ENCODE peak calls at places on chromosome 10, in eight cellular contexts. B, R, N, L, F, H, K and D are unnamed samples. For H3K36me3, the result is how much of the 10 kb centered on the place peaks cover.

GRCh38 chr10:5090551-5090950 is 3.7 kb upstream of the AKR1C3 start:
- DNase-seq in B (no peak), R (no peak), N (no peak), L (no peak), F (no peak), H (no peak), K (no peak), D (no peak)

GRCh38 chr10:44352316-44353127 is 32.4 kb downstream of the CXCL12 start:
- DNase-seq in B (no peak), R (no peak), N (no peak), L (no peak), F (peak), H (peak), K (peak), D (no peak)

GRCh38 chr10:104577171-104577570 is 63.9 kb upstream of the SORCS3 start:
- DNase-seq in B (no peak), R (no peak), N (no peak), L (no peak), F (no peak), H (no peak), K (no peak), D (no peak)

GRCh38 chr10:29859521-29860130 is 199.8 kb downstream of the JCAD start:
- DNase-seq in B (no peak), R (peak), N (no peak), L (no peak), F (no peak), H (no peak), K (peak), D (peak)

GRCh38 chr10:127976286-127976685 is 69.4 kb downstream of the PTPRE start:
- DNase-seq in B (no peak), R (no peak), N (no peak), L (no peak), F (no peak), H (no peak), K (no peak), D (no peak)

GRCh38 chr10:44498222-44498621 is 113.3 kb upstream of the CXCL12 start:
- DNase-seq in B (no peak), R (no peak), N (no peak), L (no peak), F (no peak), H (no peak), K (no peak), D (no peak)

GRCh38 chr10:90865400-90865799 is 6.4 kb upstream of the RPP30 start:
- DNase-seq in B (no peak), R (peak), N (no peak), L (no peak), F (no peak), H (no peak), K (peak), D (no peak)

GRCh38 chr10:59838390-59838789 is 68.0 kb downstream of the CCDC6 start:
- DNase-seq in B (no peak), R (no peak), N (no peak), L (no peak), F (no peak), H (no peak), K (no peak), D (no peak)

GRCh38 chr10:89147256-89147655 is 59.9 kb downstream of the CH25H start:
- DNase-seq in B (no peak), R (peak), N (no peak), L (no peak), F (no peak), H (no peak), K (peak), D (peak)

GRCh38 chr10:52212062-52212461 is 102.0 kb upstream of the DKK1 start:
- DNase-seq in B (peak), R (no peak), N (no peak), L (no peak), F (peak), H (peak), K (peak), D (no peak)

GRCh38 chr10:85921789-85922188 is 444.8 kb downstream of the GRID1 start:
- DNase-seq in B (no peak), R (no peak), N (no peak), L (no peak), F (no peak), H (no peak), K (no peak), D (no peak)

GRCh38 chr10:3467052-3467906 is 294.7 kb upstream of the PITRM1 start:
- DNase-seq in B (peak), R (peak), N (peak), L (peak), F (peak), H (peak), K (peak), D (peak)

GRCh38 chr10:11307004-11307403 is 289.3 kb downstream of the CELF2 start:
- DNase-seq in B (no peak), R (no peak), N (no peak), L (no peak), F (no peak), H (no peak), K (no peak), D (no peak)
- H3K36me3 ChIP-seq in B (under half), R (under half), N (under half), L (under half), F (under half), H (under half), K (under half), D (under half)

DNA sequence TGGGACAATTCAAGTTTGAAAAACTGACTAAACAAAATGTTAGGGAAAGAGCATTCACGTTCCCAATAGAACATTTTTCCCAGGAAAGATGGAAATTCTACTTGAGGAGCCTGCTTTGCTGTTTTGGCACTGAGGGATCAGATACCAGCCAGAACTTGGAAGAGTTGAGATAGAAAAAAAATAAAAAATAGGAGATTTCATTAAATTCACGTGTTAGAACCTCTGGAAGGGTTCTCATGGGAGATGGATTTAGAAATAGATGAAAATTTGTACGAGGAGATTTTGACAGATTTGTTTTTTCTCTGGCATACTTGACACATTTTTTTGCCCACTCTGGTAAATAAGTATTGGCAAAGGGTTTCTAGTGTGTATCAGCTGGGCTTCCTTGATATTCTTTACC is 63.7 kb downstream of the CELF2 start:
- DNase-seq in B (no peak), R (no peak), N (no peak), L (no peak), F (no peak), H (no peak), K (no peak), D (no peak)
- H3K4me3 ChIP-seq in B (no peak), R (no peak), N (no peak), L (no peak), F (no peak), H (no peak), K (no peak), D (no peak)

DNA sequence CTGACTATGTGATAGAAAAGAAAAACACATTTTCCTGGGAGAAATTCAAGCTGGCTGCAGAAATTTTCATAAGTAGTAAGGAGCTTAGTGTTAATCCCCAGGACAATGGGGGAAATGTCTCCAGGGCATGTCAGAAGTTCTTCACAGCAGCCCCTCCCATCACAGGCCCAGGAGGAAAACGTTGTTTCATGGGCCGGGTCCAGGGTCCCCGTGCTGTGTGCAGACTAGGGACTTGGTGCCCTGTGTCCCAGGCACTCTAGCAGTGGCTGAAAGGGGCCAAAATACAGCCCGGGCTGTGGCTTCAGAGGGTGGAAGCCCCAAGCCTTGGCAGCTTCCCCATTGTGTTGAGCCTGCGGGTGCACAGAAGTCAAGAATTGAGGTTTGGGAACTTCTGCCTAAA is 99.0 kb upstream of the ASAH2 start:
- DNase-seq in B (no peak), R (no peak), N (no peak), L (no peak), F (no peak), H (no peak), K (no peak), D (no peak)
- TF ChIP-seq CTCF in B (no peak), R (no peak), N (no peak), L (no peak), F (no peak), H (no peak), K (no peak), D (no peak)

GRCh38 chr10:124050021-124051015 is 43.1 kb downstream of the CHST15 start:
- DNase-seq in B (no peak), R (no peak), N (no peak), L (no peak), F (no peak), H (no peak), K (no peak), D (no peak)
- H3K36me3 ChIP-seq in B (under half), R (under half), N (under half), L (under half), F (under half), H (under half), K (under half), D (under half)

DNA sequence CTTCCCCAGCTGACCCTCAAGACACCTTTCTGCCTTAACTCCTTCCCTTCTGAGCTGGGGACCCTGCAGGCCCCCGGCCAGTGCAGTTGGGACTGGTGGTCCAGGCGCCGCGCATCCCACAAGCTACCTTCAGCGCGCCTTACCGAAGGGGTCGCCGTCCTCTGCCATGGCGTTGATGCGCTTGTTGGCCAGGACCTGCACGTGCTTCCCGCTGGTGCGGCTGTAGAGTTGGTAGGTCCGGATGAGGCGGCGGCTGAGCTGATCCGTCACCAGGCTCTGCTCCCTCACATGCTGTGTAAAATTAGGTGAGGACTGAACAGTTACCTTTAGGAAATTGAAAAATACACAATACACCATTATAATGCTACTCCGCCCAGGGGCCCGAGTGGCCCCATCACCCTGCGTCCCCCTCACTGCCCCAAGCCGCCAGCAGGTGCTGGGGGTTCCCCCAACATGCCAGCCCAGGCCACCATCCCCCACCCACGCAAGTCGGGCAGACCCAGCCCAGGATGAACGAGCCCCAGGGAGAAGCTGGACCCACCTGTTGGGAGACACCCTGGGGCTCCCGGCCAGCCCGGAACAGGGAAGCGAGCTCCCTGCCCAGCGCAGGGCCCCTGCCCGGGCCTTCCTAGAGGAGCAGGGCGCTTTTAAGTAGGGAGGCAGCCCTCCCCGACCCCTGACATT is 1.2 kb downstream of the FGF8 start:
- DNase-seq in B (no peak), R (no peak), N (no peak), L (no peak), F (no peak), H (no peak), K (no peak), D (no peak)
- H3K4me3 ChIP-seq in B (no peak), R (no peak), N (no peak), L (no peak), F (no peak), H (no peak), K (no peak), D (no peak)

GRCh38 chr10:19347592-19347991 is 299.0 kb downstream of the MALRD1 start:
- DNase-seq in B (no peak), R (peak), N (no peak), L (no peak), F (no peak), H (peak), K (no peak), D (no peak)
- TF ChIP-seq CTCF in B (peak), R (peak), N (no peak), L (no peak), F (no peak), H (no peak), K (peak), D (no peak)

GRCh38 chr10:103431902-103432301 is 20.3 kb downstream of the CALHM2 start:
- DNase-seq in B (no peak), R (no peak), N (no peak), L (no peak), F (no peak), H (no peak), K (peak), D (no peak)
- H3K36me3 ChIP-seq in B (under half), R (under half), N (half or more), L (under half), F (under half), H (under half), K (under half), D (under half)

GRCh38 chr10:79102056-79102874 is 33.5 kb downstream of the ZMIZ1 start:
- DNase-seq in B (no peak), R (peak), N (no peak), L (no peak), F (peak), H (peak), K (peak), D (no peak)
- H3K4me3 ChIP-seq in B (no peak), R (no peak), N (no peak), L (peak), F (no peak), H (no peak), K (no peak), D (no peak)

GRCh38 chr10:131312261-131312801 is 810 bp upstream of the TCERG1L start:
- DNase-seq in B (no peak), R (no peak), N (no peak), L (no peak), F (no peak), H (no peak), K (no peak), D (no peak)
- TF ChIP-seq CTCF in B (peak), R (peak), N (no peak), L (no peak), F (no peak), H (no peak), K (no peak), D (no peak)